ENCODE peak calls at places on chromosomes 4 and X, in ten cellular contexts. One of them, this sample, is unnamed.

GRCh38 chrX:3227526-3227925 is 118.9 kb downstream of the MXRA5 start:
- DNase-seq in ovary: no peak
- DNase-seq in astrocyte: no peak
- DNase-seq in colonic mucosa: no peak
- DNase-seq in mesendoderm: peak; percentile 2
- DNase-seq in uterus: no peak
- DNase-seq in Peyer's patch: no peak
- DNase-seq in A549: no peak
- DNase-seq in aorta: no peak
- DNase-seq in heart right ventricle: no peak
- DNase-seq in this sample: no peak

GRCh38 chr4:105057370-105058096 is 89.1 kb upstream of the TET2 start:
- DNase-seq in ovary: no peak
- DNase-seq in astrocyte: no peak
- DNase-seq in colonic mucosa: no peak
- DNase-seq in mesendoderm: no peak
- DNase-seq in uterus: no peak
- DNase-seq in Peyer's patch: no peak
- DNase-seq in A549: no peak
- DNase-seq in aorta: no peak
- DNase-seq in heart right ventricle: no peak
- DNase-seq in this sample: peak; percentile 2

GRCh38 chrX:70444326-70445196 is at the start of gene DLG3:
- DNase-seq in ovary: no peak
- DNase-seq in astrocyte: no peak
- DNase-seq in colonic mucosa: no peak
- DNase-seq in mesendoderm: peak; percentile 56
- DNase-seq in uterus: no peak
- DNase-seq in Peyer's patch: no peak
- DNase-seq in A549: peak; percentile 33
- DNase-seq in aorta: no peak
- DNase-seq in heart right ventricle: no peak
- DNase-seq in this sample: no peak

GRCh38 chrX:39613508-39613921 is 484.2 kb downstream of the BCOR start:
- DNase-seq in ovary: peak; percentile 68
- DNase-seq in astrocyte: no peak
- DNase-seq in colonic mucosa: peak; percentile 46
- DNase-seq in mesendoderm: peak; percentile 23
- DNase-seq in uterus: peak; percentile 56
- DNase-seq in Peyer's patch: peak; percentile 49
- DNase-seq in A549: no peak
- DNase-seq in aorta: no peak
- DNase-seq in heart right ventricle: peak; percentile 19
- DNase-seq in this sample: peak; percentile 46

GRCh38 chr4:37639551-37640293 is 46.5 kb downstream of the RELL1 start:
- DNase-seq in ovary: no peak
- DNase-seq in astrocyte: no peak
- DNase-seq in colonic mucosa: no peak
- DNase-seq in mesendoderm: no peak
- DNase-seq in uterus: no peak
- DNase-seq in Peyer's patch: no peak
- DNase-seq in A549: no peak
- DNase-seq in aorta: no peak
- DNase-seq in heart right ventricle: no peak
- DNase-seq in this sample: no peak

GRCh38 chr4:87089368-87089767 is 131.1 kb downstream of the KLHL8 start:
- DNase-seq in ovary: no peak
- DNase-seq in astrocyte: no peak
- DNase-seq in colonic mucosa: no peak
- DNase-seq in mesendoderm: no peak
- DNase-seq in uterus: no peak
- DNase-seq in Peyer's patch: no peak
- DNase-seq in A549: no peak
- DNase-seq in aorta: no peak
- DNase-seq in heart right ventricle: no peak
- DNase-seq in this sample: no peak

GRCh38 chr4:7196283-7196651 is 3.9 kb downstream of the SORCS2 start:
- DNase-seq in ovary: no peak
- DNase-seq in astrocyte: no peak
- DNase-seq in colonic mucosa: no peak
- DNase-seq in mesendoderm: no peak
- DNase-seq in uterus: no peak
- DNase-seq in Peyer's patch: no peak
- DNase-seq in A549: no peak
- DNase-seq in aorta: no peak
- DNase-seq in heart right ventricle: no peak
- DNase-seq in this sample: no peak

GRCh38 chr4:177339794-177340374 is 30.2 kb downstream of the NEIL3 start:
- DNase-seq in ovary: no peak
- DNase-seq in astrocyte: peak; percentile 17
- DNase-seq in colonic mucosa: no peak
- DNase-seq in mesendoderm: peak; percentile 36
- DNase-seq in uterus: no peak
- DNase-seq in Peyer's patch: no peak
- DNase-seq in A549: peak; percentile 26
- DNase-seq in aorta: no peak
- DNase-seq in heart right ventricle: no peak
- DNase-seq in this sample: no peak

GRCh38 chrX:69543572-69543971 is 39.4 kb downstream of the NALF2 start:
- DNase-seq in ovary: no peak
- DNase-seq in astrocyte: no peak
- DNase-seq in colonic mucosa: no peak
- DNase-seq in mesendoderm: no peak
- DNase-seq in uterus: no peak
- DNase-seq in Peyer's patch: no peak
- DNase-seq in A549: no peak
- DNase-seq in aorta: no peak
- DNase-seq in heart right ventricle: no peak
- DNase-seq in this sample: no peak

DNA sequence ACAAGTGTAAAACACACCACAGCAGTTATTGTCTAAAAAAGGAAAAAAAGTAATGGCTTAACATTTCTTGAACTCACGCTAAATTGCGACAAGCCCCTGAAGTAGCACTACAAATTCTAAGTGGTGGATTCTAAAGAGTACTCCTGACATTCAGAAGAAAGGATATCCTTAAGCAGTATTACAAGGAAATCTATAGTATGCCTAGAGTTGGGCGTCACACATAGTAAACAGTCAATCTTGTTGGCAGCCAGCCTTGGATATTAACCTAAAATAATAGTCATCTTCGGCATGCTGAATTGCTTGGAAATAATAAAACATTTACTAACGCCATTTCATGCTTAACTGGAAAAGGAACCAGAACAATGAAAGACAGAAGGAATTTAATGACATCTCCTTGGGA is 18.6 kb downstream of the ATP8A1 start:
- DNase-seq in ovary: no peak
- DNase-seq in astrocyte: no peak
- DNase-seq in colonic mucosa: no peak
- DNase-seq in mesendoderm: no peak
- DNase-seq in uterus: no peak
- DNase-seq in Peyer's patch: no peak
- DNase-seq in A549: no peak
- DNase-seq in aorta: no peak
- DNase-seq in heart right ventricle: no peak
- DNase-seq in this sample: no peak
- H3K27ac ChIP-seq in ovary: no peak overlapping the region
- H3K27ac ChIP-seq in astrocyte: no peak overlapping the region
- H3K27ac ChIP-seq in colonic mucosa: peak overlapping the region; percentile 0
- H3K27ac ChIP-seq in mesendoderm: no peak overlapping the region
- H3K27ac ChIP-seq in uterus: no peak overlapping the region
- H3K27ac ChIP-seq in Peyer's patch: peak overlapping the region; percentile 22
- H3K27ac ChIP-seq in A549: no peak overlapping the region
- H3K27ac ChIP-seq in aorta: no peak overlapping the region
- H3K27ac ChIP-seq in heart right ventricle: no peak overlapping the region
- H3K27ac ChIP-seq in this sample: no peak overlapping the region

GRCh38 chr4:1086011-1086410 is 27.4 kb downstream of the RNF212 start:
- DNase-seq in ovary: no peak
- DNase-seq in astrocyte: no peak
- DNase-seq in colonic mucosa: no peak
- DNase-seq in mesendoderm: no peak
- DNase-seq in uterus: no peak
- DNase-seq in Peyer's patch: no peak
- DNase-seq in A549: no peak
- DNase-seq in aorta: no peak
- DNase-seq in heart right ventricle: no peak
- DNase-seq in this sample: no peak

GRCh38 chr4:1085404-1085799 is 28.0 kb downstream of the RNF212 start:
- DNase-seq in ovary: no peak
- DNase-seq in astrocyte: no peak
- DNase-seq in colonic mucosa: no peak
- DNase-seq in mesendoderm: no peak
- DNase-seq in uterus: no peak
- DNase-seq in Peyer's patch: no peak
- DNase-seq in A549: no peak
- DNase-seq in aorta: no peak
- DNase-seq in heart right ventricle: no peak
- DNase-seq in this sample: peak; percentile 5

GRCh38 chr4:1090036-1090435 is 23.3 kb downstream of the RNF212 start:
- DNase-seq in ovary: no peak
- DNase-seq in astrocyte: no peak
- DNase-seq in colonic mucosa: no peak
- DNase-seq in mesendoderm: no peak
- DNase-seq in uterus: no peak
- DNase-seq in Peyer's patch: peak; percentile 14
- DNase-seq in A549: no peak
- DNase-seq in aorta: no peak
- DNase-seq in heart right ventricle: no peak
- DNase-seq in this sample: no peak

GRCh38 chr4:1084796-1085403 is 28.5 kb downstream of the RNF212 start:
- DNase-seq in ovary: no peak
- DNase-seq in astrocyte: no peak
- DNase-seq in colonic mucosa: no peak
- DNase-seq in mesendoderm: no peak
- DNase-seq in uterus: no peak
- DNase-seq in Peyer's patch: peak; percentile 35
- DNase-seq in A549: no peak
- DNase-seq in aorta: no peak
- DNase-seq in heart right ventricle: no peak
- DNase-seq in this sample: peak; percentile 17

GRCh38 chr4:1087371-1087770 is 26.0 kb downstream of the RNF212 start:
- DNase-seq in ovary: no peak
- DNase-seq in astrocyte: no peak
- DNase-seq in colonic mucosa: no peak
- DNase-seq in mesendoderm: no peak
- DNase-seq in uterus: no peak
- DNase-seq in Peyer's patch: no peak
- DNase-seq in A549: no peak
- DNase-seq in aorta: no peak
- DNase-seq in heart right ventricle: no peak
- DNase-seq in this sample: no peak
- H3K27ac ChIP-seq in ovary: no peak overlapping the region
- H3K27ac ChIP-seq in astrocyte: no peak overlapping the region
- H3K27ac ChIP-seq in colonic mucosa: no peak overlapping the region
- H3K27ac ChIP-seq in mesendoderm: no peak overlapping the region
- H3K27ac ChIP-seq in uterus: no peak overlapping the region
- H3K27ac ChIP-seq in Peyer's patch: no peak overlapping the region
- H3K27ac ChIP-seq in A549: no peak overlapping the region
- H3K27ac ChIP-seq in aorta: no peak overlapping the region
- H3K27ac ChIP-seq in heart right ventricle: no peak overlapping the region
- H3K27ac ChIP-seq in this sample: no peak overlapping the region

GRCh38 chr4:118769152-118769551 is 66.8 kb downstream of the SEC24D start:
- DNase-seq in ovary: no peak
- DNase-seq in astrocyte: no peak
- DNase-seq in colonic mucosa: no peak
- DNase-seq in mesendoderm: no peak
- DNase-seq in uterus: no peak
- DNase-seq in Peyer's patch: no peak
- DNase-seq in A549: no peak
- DNase-seq in aorta: no peak
- DNase-seq in heart right ventricle: no peak
- DNase-seq in this sample: no peak
- H3K27ac ChIP-seq in ovary: no peak overlapping the region
- H3K27ac ChIP-seq in astrocyte: no peak overlapping the region
- H3K27ac ChIP-seq in colonic mucosa: no peak overlapping the region
- H3K27ac ChIP-seq in mesendoderm: no peak overlapping the region
- H3K27ac ChIP-seq in uterus: peak overlapping the region; percentile 97
- H3K27ac ChIP-seq in Peyer's patch: peak overlapping the region; percentile 41
- H3K27ac ChIP-seq in A549: no peak overlapping the region
- H3K27ac ChIP-seq in aorta: peak overlapping the region; percentile 61
- H3K27ac ChIP-seq in heart right ventricle: peak overlapping the region; percentile 63
- H3K27ac ChIP-seq in this sample: no peak overlapping the region

GRCh38 chrX:136147320-136147901 is at the start of gene FHL1:
- DNase-seq in ovary: peak; percentile 76
- DNase-seq in astrocyte: no peak
- DNase-seq in colonic mucosa: peak; percentile 50
- DNase-seq in mesendoderm: peak; percentile 37
- DNase-seq in uterus: peak; percentile 79
- DNase-seq in Peyer's patch: peak; percentile 79
- DNase-seq in A549: no peak
- DNase-seq in aorta: peak; percentile 78
- DNase-seq in heart right ventricle: peak; percentile 76
- DNase-seq in this sample: peak; percentile 49
- H3K27ac ChIP-seq in ovary: peak within 1 kb of the TSS; percentile 60
- H3K27ac ChIP-seq in astrocyte: peak within 1 kb of the TSS; percentile 26
- H3K27ac ChIP-seq in colonic mucosa: peak within 1 kb of the TSS; percentile 55
- H3K27ac ChIP-seq in mesendoderm: no peak within 1 kb of the TSS
- H3K27ac ChIP-seq in uterus: peak within 1 kb of the TSS; percentile 95
- H3K27ac ChIP-seq in Peyer's patch: peak within 1 kb of the TSS; percentile 82
- H3K27ac ChIP-seq in A549: peak within 1 kb of the TSS; percentile 87
- H3K27ac ChIP-seq in aorta: peak within 1 kb of the TSS; percentile 98
- H3K27ac ChIP-seq in heart right ventricle: peak within 1 kb of the TSS; percentile 89
- H3K27ac ChIP-seq in this sample: no peak within 1 kb of the TSS

GRCh38 chr4:175308236-175308635 is 390.1 kb downstream of the ADAM29 start:
- DNase-seq in ovary: no peak
- DNase-seq in astrocyte: peak; percentile 39
- DNase-seq in colonic mucosa: no peak
- DNase-seq in mesendoderm: no peak
- DNase-seq in uterus: no peak
- DNase-seq in Peyer's patch: no peak
- DNase-seq in A549: no peak
- DNase-seq in aorta: no peak
- DNase-seq in heart right ventricle: no peak
- DNase-seq in this sample: no peak

GRCh38 chr4:175306436-175306835 is 388.3 kb downstream of the ADAM29 start:
- DNase-seq in ovary: no peak
- DNase-seq in astrocyte: no peak
- DNase-seq in colonic mucosa: no peak
- DNase-seq in mesendoderm: no peak
- DNase-seq in uterus: no peak
- DNase-seq in Peyer's patch: no peak
- DNase-seq in A549: peak; percentile 10
- DNase-seq in aorta: no peak
- DNase-seq in heart right ventricle: no peak
- DNase-seq in this sample: no peak

GRCh38 chr4:175309041-175309440 is 390.9 kb downstream of the ADAM29 start:
- DNase-seq in ovary: no peak
- DNase-seq in astrocyte: peak; percentile 21
- DNase-seq in colonic mucosa: no peak
- DNase-seq in mesendoderm: no peak
- DNase-seq in uterus: no peak
- DNase-seq in Peyer's patch: no peak
- DNase-seq in A549: no peak
- DNase-seq in aorta: no peak
- DNase-seq in heart right ventricle: no peak
- DNase-seq in this sample: no peak
- H3K27ac ChIP-seq in ovary: no peak overlapping the region
- H3K27ac ChIP-seq in astrocyte: no peak overlapping the region
- H3K27ac ChIP-seq in colonic mucosa: no peak overlapping the region
- H3K27ac ChIP-seq in mesendoderm: no peak overlapping the region
- H3K27ac ChIP-seq in uterus: no peak overlapping the region
- H3K27ac ChIP-seq in Peyer's patch: no peak overlapping the region
- H3K27ac ChIP-seq in A549: no peak overlapping the region
- H3K27ac ChIP-seq in aorta: no peak overlapping the region
- H3K27ac ChIP-seq in heart right ventricle: no peak overlapping the region
- H3K27ac ChIP-seq in this sample: no peak overlapping the region

GRCh38 chr4:522438-522837 is 23.4 kb downstream of the PIGG start:
- DNase-seq in ovary: no peak
- DNase-seq in astrocyte: no peak
- DNase-seq in colonic mucosa: no peak
- DNase-seq in mesendoderm: no peak
- DNase-seq in uterus: no peak
- DNase-seq in Peyer's patch: no peak
- DNase-seq in A549: no peak
- DNase-seq in aorta: no peak
- DNase-seq in heart right ventricle: no peak
- DNase-seq in this sample: no peak
- H3K27ac ChIP-seq in ovary: no peak overlapping the region
- H3K27ac ChIP-seq in astrocyte: no peak overlapping the region
- H3K27ac ChIP-seq in colonic mucosa: no peak overlapping the region
- H3K27ac ChIP-seq in mesendoderm: no peak overlapping the region
- H3K27ac ChIP-seq in uterus: no peak overlapping the region
- H3K27ac ChIP-seq in Peyer's patch: no peak overlapping the region
- H3K27ac ChIP-seq in A549: no peak overlapping the region
- H3K27ac ChIP-seq in aorta: no peak overlapping the region
- H3K27ac ChIP-seq in heart right ventricle: no peak overlapping the region
- H3K27ac ChIP-seq in this sample: no peak overlapping the region

This sample was measured in adrenal gland.